ENCODE peak calls at places on chromosomes 4 and X, in four cellular contexts. N is endodermal cell, X is fibroblast of lung, U is left ventricle myocardium inferior. B is an unnamed sample.

GRCh38 chrX:100648601-100649417 is 4.8 kb downstream of the SRPX2 start:
- DNase-seq in N (peak; percentile 55), X (peak; percentile 85), U (peak; percentile 20), B (no peak)

GRCh38 chr4:115883862-115884261 is 770.4 kb upstream of the NDST4 start:
- DNase-seq in N (no peak), X (no peak), U (no peak), B (no peak)

GRCh38 chr4:7004331-7004730 is 38.8 kb upstream of the TADA2B start:
- DNase-seq in N (no peak), X (no peak), U (no peak), B (no peak)

GRCh38 chr4:45554423-45554822 is 569.4 kb downstream of the GABRG1 start:
- DNase-seq in N (no peak), X (peak; percentile 32), U (no peak), B (no peak)

GRCh38 chr4:101651778-101652177 is 138.8 kb upstream of the BANK1 start:
- DNase-seq in N (no peak), X (no peak), U (peak; percentile 26), B (no peak)

GRCh38 chrX:108178099-108178498 is 86.5 kb downstream of the ATG4A start:
- DNase-seq in N (peak; percentile 51), X (no peak), U (no peak), B (no peak)

GRCh38 chr4:165537028-165537648 is 158.3 kb downstream of the CPE start:
- DNase-seq in N (no peak), X (peak; percentile 65), U (no peak), B (no peak)

GRCh38 chr4:169114341-169114974 is 104.4 kb upstream of the CBR4 start:
- DNase-seq in N (no peak), X (no peak), U (no peak), B (no peak)

GRCh38 chr4:38760915-38761314 is 21.9 kb downstream of the TLR10 start:
- DNase-seq in N (no peak), X (no peak), U (no peak), B (no peak)

GRCh38 chr4:140296871-140297570 is 76.4 kb upstream of the SCOC start:
- DNase-seq in N (peak; percentile 63), X (no peak), U (no peak), B (no peak)

GRCh38 chr4:186946682-186947294 is 223.1 kb upstream of the FAT1 start:
- DNase-seq in N (peak; percentile 86), X (no peak), U (no peak), B (peak; percentile 42)

GRCh38 chrX:67545772-67546495 is 2.1 kb downstream of the AR start:
- DNase-seq in N (peak; percentile 64), X (peak; percentile 15), U (peak; percentile 30), B (no peak)

GRCh38 chrX:20285513-20285912 is 18.8 kb upstream of the RPS6KA3 start:
- DNase-seq in N (no peak), X (no peak), U (no peak), B (no peak)

GRCh38 chrX:20333672-20334071 is 67.0 kb upstream of the RPS6KA3 start:
- DNase-seq in N (no peak), X (no peak), U (no peak), B (no peak)

GRCh38 chr4:105710678-105711077 is 2.1 kb downstream of the GSTCD start:
- DNase-seq in N (no peak), X (peak; percentile 17), U (no peak), B (no peak)
- H3K4me3 ChIP-seq in N (no peak overlapping the region), X (no peak overlapping the region), U (no peak overlapping the region), B (no peak overlapping the region)

GRCh38 chrX:54786972-54787371 is 11.1 kb downstream of the ITIH6 start:
- DNase-seq in N (peak; percentile 77), X (no peak), U (no peak), B (peak; percentile 39)
- TF ChIP-seq CTCF in N (peak; percentile 71), X (no peak), U (no peak), B (no peak)

GRCh38 chrX:13658602-13659001 is 5.7 kb downstream of the TCEANC start:
- DNase-seq in N (no peak), X (peak; percentile 73), U (no peak), B (no peak)
- H3K4me3 ChIP-seq in N (no peak overlapping the region), X (no peak overlapping the region), U (no peak overlapping the region), B (no peak overlapping the region)

DNA sequence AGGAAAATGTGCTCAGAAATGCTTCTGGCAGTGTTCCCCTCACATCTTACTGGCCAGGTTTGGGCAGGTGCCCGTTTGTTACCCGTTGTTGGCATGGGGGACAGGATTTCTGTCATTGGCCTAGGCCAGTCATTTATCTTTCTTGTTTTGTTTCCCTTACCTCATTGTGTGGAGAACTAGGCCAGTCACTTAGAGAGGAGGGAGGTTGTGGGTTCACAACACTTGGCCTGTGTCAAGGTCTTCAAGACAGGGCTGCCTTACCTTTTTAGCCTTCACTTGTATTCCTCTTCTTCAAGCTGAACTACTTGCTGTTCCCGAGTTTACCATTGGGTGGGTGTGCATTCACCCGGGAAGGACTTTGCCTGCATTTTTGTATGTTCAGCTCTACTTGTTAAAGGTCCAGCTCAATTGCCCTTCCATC is 17.7 kb downstream of the SNX25 start:
- DNase-seq in N (no peak), X (peak; percentile 34), U (no peak), B (no peak)
- TF ChIP-seq CTCF in N (peak; percentile 64), X (peak; percentile 31), U (peak; percentile 15), B (no peak)

DNA sequence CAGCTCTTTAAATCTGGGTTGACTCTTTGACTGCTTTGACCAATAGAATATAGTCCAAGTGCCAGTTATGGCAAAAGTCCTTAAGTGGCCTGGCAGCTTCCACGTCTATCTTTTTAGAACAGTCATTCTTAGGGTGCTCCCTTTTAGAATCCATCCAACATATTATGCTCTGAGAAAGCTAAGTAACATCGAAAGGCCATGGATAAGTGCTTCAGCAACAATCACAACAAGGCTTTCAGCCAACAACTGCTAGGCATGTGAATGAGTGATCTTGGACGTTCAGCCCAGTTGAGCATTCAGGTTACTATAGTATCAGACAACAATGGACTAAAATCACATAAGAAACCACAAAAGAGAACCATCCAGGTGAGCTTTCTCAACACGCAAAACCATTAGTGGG is 818.7 kb downstream of the DMD start:
- DNase-seq in N (no peak), X (no peak), U (no peak), B (no peak)
- H3K4me3 ChIP-seq in N (no peak overlapping the region), X (no peak overlapping the region), U (no peak overlapping the region), B (no peak overlapping the region)

DNA sequence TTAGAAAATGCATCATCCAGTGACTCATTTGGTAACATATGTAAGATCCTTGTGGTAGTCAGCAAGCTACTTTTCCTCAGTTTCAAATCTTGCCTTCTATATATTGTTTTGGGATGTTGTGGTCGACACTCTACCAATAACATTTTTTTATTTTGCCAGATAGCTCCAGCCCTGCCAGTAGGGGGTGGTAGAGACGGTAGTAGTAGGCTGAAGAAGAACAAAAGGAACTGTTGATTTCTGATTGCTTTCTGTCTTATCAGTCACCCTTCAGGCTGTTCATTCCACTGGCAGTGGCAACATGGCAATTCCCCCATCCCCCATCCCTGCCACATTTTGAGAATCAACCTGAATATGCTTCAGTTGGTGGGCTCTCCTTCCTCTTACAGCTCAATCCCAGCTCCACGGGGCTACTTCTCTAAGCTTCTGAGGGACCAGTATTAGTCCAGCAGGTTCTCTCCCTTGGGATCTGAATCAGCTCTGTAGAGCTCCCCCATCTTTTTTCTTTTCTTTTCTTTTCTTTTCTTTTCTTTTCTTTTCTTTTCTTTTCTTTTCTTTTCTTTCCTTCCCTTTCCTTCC is 171.5 kb upstream of the VEGFC start:
- DNase-seq in N (peak; percentile 70), X (no peak), U (no peak), B (no peak)
- TF ChIP-seq CTCF in N (peak; percentile 81), X (peak; percentile 23), U (no peak), B (no peak)

DNA sequence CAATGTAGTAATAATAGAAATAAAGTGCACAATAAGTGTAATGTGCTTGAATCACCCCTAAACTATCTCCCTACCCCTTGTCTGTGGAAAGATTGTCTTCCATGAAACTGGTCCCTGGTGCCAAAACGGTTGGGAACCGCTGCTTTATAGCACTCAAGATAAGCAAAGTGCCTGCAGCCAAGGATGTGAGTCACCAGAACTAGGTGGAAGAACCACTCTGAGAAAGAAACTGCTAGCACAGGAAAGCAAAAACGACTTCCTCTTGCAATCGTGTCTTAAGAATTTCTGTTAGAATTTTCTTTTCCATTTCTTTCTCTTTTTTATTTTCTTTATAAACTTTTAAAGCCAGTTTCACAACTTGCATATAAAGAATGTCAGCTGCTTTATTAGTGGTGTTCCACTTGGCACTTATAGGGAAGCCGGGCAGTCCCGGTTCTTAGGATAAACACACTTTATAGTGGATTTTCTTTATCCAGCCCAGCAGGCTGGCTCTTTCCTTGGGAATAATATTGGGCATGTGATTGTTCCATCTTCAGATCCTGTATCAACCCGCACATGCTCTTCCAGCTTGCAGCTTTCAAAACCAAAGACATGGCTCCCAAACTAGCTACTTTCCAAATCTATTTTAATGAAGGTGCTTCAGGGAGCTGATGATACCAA is 32.3 kb upstream of the CXCL8 start:
- DNase-seq in N (no peak), X (peak; percentile 91), U (peak; percentile 54), B (peak; percentile 60)
- H3K4me3 ChIP-seq in N (no peak overlapping the region), X (no peak overlapping the region), U (no peak overlapping the region), B (no peak overlapping the region)

GRCh38 chrX:6026484-6026883 is 202.2 kb downstream of the NLGN4X start:
- DNase-seq in N (no peak), X (no peak), U (no peak), B (no peak)

GRCh38 chrX:6024204-6024603 is 204.5 kb downstream of the NLGN4X start:
- DNase-seq in N (no peak), X (no peak), U (no peak), B (no peak)

GRCh38 chrX:6026980-6027379 is 201.7 kb downstream of the NLGN4X start:
- DNase-seq in N (no peak), X (no peak), U (no peak), B (no peak)

DNA sequence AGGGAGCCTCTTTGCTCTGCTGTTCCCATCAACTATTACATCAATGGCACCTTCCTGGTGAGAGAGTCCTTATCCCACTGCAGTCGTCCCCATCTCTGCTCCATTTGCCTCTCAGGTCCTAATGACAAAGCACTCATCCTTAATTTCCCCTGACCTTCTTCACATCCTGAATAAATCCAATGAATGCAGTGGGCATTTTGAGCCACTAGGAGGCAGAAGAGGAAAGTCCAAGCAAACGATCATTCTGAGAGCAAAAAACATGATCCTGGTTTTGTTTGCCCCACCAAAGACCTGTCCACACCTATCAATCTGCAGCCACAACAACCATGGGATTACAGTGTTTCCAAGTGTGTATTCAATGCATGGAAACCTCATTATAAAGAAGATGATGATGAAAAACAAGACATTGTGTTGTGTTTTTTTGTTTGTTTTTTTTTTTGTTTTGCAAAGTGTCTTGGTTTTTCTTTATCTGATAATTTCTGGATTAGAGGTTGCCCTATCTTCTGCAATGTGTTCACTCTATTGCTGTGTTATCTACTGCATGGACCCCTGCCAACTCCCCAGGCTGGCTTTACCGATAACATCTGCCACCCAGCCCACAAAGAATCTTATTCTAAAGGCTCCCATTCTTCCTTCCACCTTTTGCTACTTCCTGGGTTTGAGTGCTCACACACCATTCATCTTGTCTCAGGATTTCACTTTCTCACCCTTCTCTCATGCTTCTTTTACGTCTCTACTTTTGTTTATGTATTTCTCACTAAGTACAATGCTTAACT is 207.2 kb downstream of the NLGN4X start:
- DNase-seq in N (peak; percentile 84), X (no peak), U (no peak), B (peak; percentile 49)
- TF ChIP-seq CTCF in N (peak; percentile 95), X (no peak), U (peak; percentile 54), B (no peak)

GRCh38 chrX:55056820-55057690 is 17.8 kb upstream of the PAGE2B start:
- DNase-seq in N (no peak), X (peak; percentile 1), U (no peak), B (no peak)

GRCh38 chrX:55057691-55058249 is 17.1 kb upstream of the PAGE2B start:
- DNase-seq in N (peak; percentile 51), X (peak; percentile 46), U (no peak), B (no peak)
- H3K4me3 ChIP-seq in N (no peak overlapping the region), X (no peak overlapping the region), U (peak overlapping the region; percentile 36), B (peak overlapping the region; percentile 15)

GRCh38 chr4:176376032-176376614 is 56.4 kb downstream of the SPCS3 start:
- DNase-seq in N (no peak), X (peak; percentile 63), U (no peak), B (no peak)
- TF ChIP-seq CTCF in N (peak; percentile 77), X (peak; percentile 50), U (peak; percentile 60), B (no peak)

B was measured in stomach.